ENCODE peak calls at places on chromosomes 6 and 20, in nine cellular contexts. Z, D, U, J, S, Q, T, A and R are unnamed samples.

GRCh38 chr6:56727097-56727845 is 84.6 kb upstream of the DST start:
- DNase-seq in Z (no peak), D (no peak), U (no peak), J (no peak), S (no peak), Q (no peak), T (no peak), A (no peak), R (no peak)

GRCh38 chr20:34977365-34978091 is 21.9 kb downstream of the MYH7B start:
- DNase-seq in Z (no peak), D (peak), U (no peak), J (no peak), S (peak), Q (no peak), T (no peak), A (no peak), R (no peak)

GRCh38 chr6:68427630-68428029 is 207.5 kb upstream of the ADGRB3 start:
- DNase-seq in Z (no peak), D (no peak), U (peak), J (no peak), S (no peak), Q (no peak), T (no peak), A (no peak), R (no peak)

GRCh38 chr20:60788070-60788469 is 464.0 kb upstream of the CDH4 start:
- DNase-seq in Z (no peak), D (no peak), U (no peak), J (no peak), S (no peak), Q (no peak), T (no peak), A (no peak), R (no peak)

GRCh38 chr6:113860165-113860955 is 3.2 kb downstream of the MARCKS start:
- DNase-seq in Z (peak), D (peak), U (no peak), J (no peak), S (peak), Q (peak), T (no peak), A (peak), R (no peak)

GRCh38 chr6:30495993-30496392 is 6.7 kb downstream of the HLA-E start:
- DNase-seq in Z (no peak), D (no peak), U (no peak), J (no peak), S (no peak), Q (no peak), T (no peak), A (no peak), R (no peak)

GRCh38 chr6:170096191-170096802 is 194.6 kb downstream of the DLL1 start:
- DNase-seq in Z (no peak), D (peak), U (no peak), J (no peak), S (peak), Q (peak), T (peak), A (no peak), R (no peak)

GRCh38 chr6:28383235-28384142 is 16.1 kb downstream of the ZSCAN12 start:
- DNase-seq in Z (peak), D (peak), U (peak), J (peak), S (peak), Q (peak), T (peak), A (peak), R (no peak)

GRCh38 chr20:38108438-38109024 is 56.5 kb downstream of the TGM2 start:
- DNase-seq in Z (peak), D (no peak), U (no peak), J (no peak), S (peak), Q (no peak), T (peak), A (no peak), R (no peak)

GRCh38 chr6:169026175-169026574 is 227.5 kb downstream of the THBS2 start:
- DNase-seq in Z (no peak), D (no peak), U (no peak), J (no peak), S (no peak), Q (peak), T (no peak), A (no peak), R (no peak)

GRCh38 chr6:113586966-113587699 is 270.0 kb upstream of the MARCKS start:
- DNase-seq in Z (no peak), D (no peak), U (no peak), J (no peak), S (no peak), Q (no peak), T (no peak), A (no peak), R (no peak)

GRCh38 chr20:52031206-52031573 is 160.4 kb downstream of the ZFP64 start:
- DNase-seq in Z (no peak), D (no peak), U (no peak), J (no peak), S (no peak), Q (no peak), T (no peak), A (no peak), R (no peak)

GRCh38 chr6:105838156-105838555 is 248.0 kb upstream of the PRDM1 start:
- DNase-seq in Z (no peak), D (no peak), U (no peak), J (no peak), S (peak), Q (no peak), T (no peak), A (no peak), R (no peak)

GRCh38 chr6:105978113-105978512 is 108.0 kb upstream of the PRDM1 start:
- DNase-seq in Z (no peak), D (no peak), U (no peak), J (no peak), S (no peak), Q (no peak), T (no peak), A (no peak), R (no peak)

GRCh38 chr20:21352703-21353102 is 44.6 kb downstream of the NKX2-4 start:
- DNase-seq in Z (no peak), D (no peak), U (no peak), J (no peak), S (no peak), Q (no peak), T (no peak), A (no peak), R (no peak)

GRCh38 chr6:159378361-159378760 is 209.2 kb downstream of the FNDC1 start:
- DNase-seq in Z (no peak), D (no peak), U (no peak), J (no peak), S (no peak), Q (no peak), T (no peak), A (no peak), R (no peak)

GRCh38 chr6:152301021-152301805 is 335.9 kb downstream of the SYNE1 start:
- DNase-seq in Z (no peak), D (no peak), U (no peak), J (no peak), S (no peak), Q (no peak), T (no peak), A (peak), R (no peak)

GRCh38 chr6:152300517-152300916 is 336.6 kb downstream of the SYNE1 start:
- DNase-seq in Z (no peak), D (no peak), U (no peak), J (no peak), S (no peak), Q (no peak), T (no peak), A (no peak), R (no peak)

GRCh38 chr6:152299336-152299735 is 337.8 kb downstream of the SYNE1 start:
- DNase-seq in Z (no peak), D (no peak), U (no peak), J (no peak), S (no peak), Q (no peak), T (no peak), A (no peak), R (no peak)

GRCh38 chr6:152305672-152306071 is 331.5 kb downstream of the SYNE1 start:
- DNase-seq in Z (no peak), D (no peak), U (no peak), J (no peak), S (no peak), Q (no peak), T (no peak), A (no peak), R (no peak)

DNA sequence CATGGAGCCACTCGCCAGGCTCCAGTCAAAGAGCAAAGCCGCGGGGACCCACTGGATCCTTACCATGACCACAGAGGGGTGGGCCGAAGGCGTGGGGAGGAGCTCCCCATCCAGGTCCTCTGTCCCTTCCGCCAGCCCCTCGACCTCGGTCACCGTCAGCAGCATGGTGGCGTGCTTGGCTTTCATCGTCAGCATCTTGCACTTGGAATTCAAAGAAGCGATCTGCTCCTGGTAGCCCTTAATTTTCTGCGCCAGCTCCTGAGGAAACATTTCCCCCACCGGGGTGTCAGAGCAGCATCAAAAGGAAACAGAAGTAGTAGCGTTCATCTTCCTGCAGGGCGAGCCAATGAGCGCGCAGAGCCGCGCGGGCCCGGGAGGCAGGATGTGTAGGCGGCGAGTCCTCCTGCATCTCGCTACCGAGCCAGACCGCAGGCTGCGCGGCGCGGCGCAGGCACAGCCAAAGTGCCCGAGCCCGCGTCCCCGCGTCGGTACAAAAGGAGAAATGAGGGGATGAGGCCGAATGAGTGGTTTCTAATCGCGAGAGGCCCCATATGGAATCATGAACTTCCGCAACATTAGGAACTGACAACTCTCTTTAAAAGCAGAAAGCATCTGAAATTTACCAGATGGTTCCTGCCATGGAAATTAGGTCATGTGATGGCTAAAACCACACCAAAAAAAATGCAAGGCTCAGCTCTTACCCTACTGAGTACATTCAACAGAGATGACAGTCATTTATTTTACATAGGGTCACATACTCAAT is 335.2 kb downstream of the SYNE1 start:
- DNase-seq in Z (peak), D (peak), U (peak), J (peak), S (peak), Q (peak), T (peak), A (peak), R (peak)
- TF ChIP-seq POLR2A in Z (peak), D (no peak), U (peak), J (no peak), S (peak), Q (peak), T (no peak), A (peak), R (peak)

GRCh38 chr6:35602133-35602946 is 86.4 kb downstream of the FKBP5 start:
- DNase-seq in Z (peak), D (peak), U (no peak), J (no peak), S (peak), Q (no peak), T (no peak), A (no peak), R (no peak)
- TF ChIP-seq POLR2A in Z (no peak), D (peak), U (no peak), J (no peak), S (no peak), Q (no peak), T (no peak), A (no peak), R (no peak)

GRCh38 chr6:79543886-79544285 is 6.7 kb upstream of the LCA5 start:
- DNase-seq in Z (no peak), D (no peak), U (no peak), J (no peak), S (no peak), Q (no peak), T (no peak), A (no peak), R (no peak)

GRCh38 chr6:79543411-79543810 is 6.2 kb upstream of the LCA5 start:
- DNase-seq in Z (no peak), D (no peak), U (no peak), J (no peak), S (no peak), Q (no peak), T (no peak), A (no peak), R (no peak)

GRCh38 chr6:79544299-79544927 is 7.2 kb upstream of the LCA5 start:
- DNase-seq in Z (no peak), D (no peak), U (no peak), J (no peak), S (no peak), Q (no peak), T (no peak), A (no peak), R (peak)

GRCh38 chr6:79546186-79546585 is 9.0 kb upstream of the LCA5 start:
- DNase-seq in Z (peak), D (no peak), U (no peak), J (no peak), S (no peak), Q (no peak), T (no peak), A (no peak), R (no peak)

GRCh38 chr6:79544939-79545450 is 7.8 kb upstream of the LCA5 start:
- DNase-seq in Z (peak), D (no peak), U (peak), J (peak), S (peak), Q (peak), T (peak), A (no peak), R (peak)
- TF ChIP-seq POLR2A in Z (peak), D (no peak), U (no peak), J (no peak), S (no peak), Q (no peak), T (no peak), A (no peak), R (no peak)

DNA sequence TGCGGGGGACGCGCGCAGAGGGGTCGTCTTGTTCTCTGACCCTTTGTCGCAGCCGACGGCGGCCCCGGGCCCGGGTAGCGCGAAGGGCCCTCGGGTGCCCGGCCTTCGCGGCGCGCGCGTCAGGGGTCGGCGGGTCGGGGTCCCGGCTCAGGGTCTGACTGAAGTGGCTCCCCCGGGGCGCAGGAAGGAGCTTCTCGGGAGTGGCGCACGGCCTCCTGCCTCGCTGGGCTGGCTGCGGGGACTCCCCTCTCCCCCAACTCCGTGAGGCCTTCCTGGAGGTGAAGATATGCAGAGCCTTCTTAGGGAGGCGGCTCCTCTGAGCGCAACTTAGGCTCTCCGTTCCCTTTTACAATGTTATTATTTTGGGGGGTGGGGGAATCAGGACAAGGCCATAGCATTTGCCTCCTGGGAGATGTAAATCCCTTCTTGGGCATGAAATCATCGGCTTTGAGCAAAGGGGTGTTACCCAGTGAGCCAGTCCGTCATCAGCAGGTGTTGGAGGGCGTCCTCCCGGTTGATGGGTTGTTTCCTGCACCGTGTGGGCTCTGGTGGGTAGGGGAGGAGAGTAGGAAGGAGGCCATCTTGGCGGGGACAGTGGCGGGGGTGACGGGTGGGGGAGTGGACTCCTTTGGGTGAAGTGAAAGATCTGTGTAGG is 523 bp downstream of the CDS2 start:
- DNase-seq in Z (peak), D (peak), U (peak), J (peak), S (peak), Q (peak), T (peak), A (peak), R (peak)
- TF ChIP-seq POLR2A in Z (no peak), D (no peak), U (no peak), J (no peak), S (no peak), Q (no peak), T (no peak), A (no peak), R (no peak)

GRCh38 chr20:32189691-32190607 is 17.6 kb downstream of the PLAGL2 start:
- DNase-seq in Z (peak), D (peak), U (no peak), J (peak), S (peak), Q (peak), T (peak), A (no peak), R (peak)
- TF ChIP-seq POLR2A in Z (no peak), D (no peak), U (no peak), J (no peak), S (no peak), Q (no peak), T (no peak), A (no peak), R (peak)

GRCh38 chr6:118895241-118895561 is 1.2 kb downstream of the ASF1A start:
- DNase-seq in Z (no peak), D (no peak), U (no peak), J (no peak), S (no peak), Q (no peak), T (no peak), A (no peak), R (no peak)

GRCh38 chr6:118896339-118897136 is 2.6 kb downstream of the ASF1A start:
- DNase-seq in Z (no peak), D (no peak), U (peak), J (no peak), S (no peak), Q (no peak), T (no peak), A (no peak), R (no peak)

GRCh38 chr6:118893095-118893881 is 664 bp upstream of the ASF1A start:
- DNase-seq in Z (peak), D (no peak), U (no peak), J (no peak), S (peak), Q (peak), T (no peak), A (no peak), R (no peak)

GRCh38 chr6:118893882-118894424 is at the start of gene ASF1A:
- DNase-seq in Z (peak), D (peak), U (peak), J (peak), S (peak), Q (peak), T (peak), A (peak), R (peak)

DNA sequence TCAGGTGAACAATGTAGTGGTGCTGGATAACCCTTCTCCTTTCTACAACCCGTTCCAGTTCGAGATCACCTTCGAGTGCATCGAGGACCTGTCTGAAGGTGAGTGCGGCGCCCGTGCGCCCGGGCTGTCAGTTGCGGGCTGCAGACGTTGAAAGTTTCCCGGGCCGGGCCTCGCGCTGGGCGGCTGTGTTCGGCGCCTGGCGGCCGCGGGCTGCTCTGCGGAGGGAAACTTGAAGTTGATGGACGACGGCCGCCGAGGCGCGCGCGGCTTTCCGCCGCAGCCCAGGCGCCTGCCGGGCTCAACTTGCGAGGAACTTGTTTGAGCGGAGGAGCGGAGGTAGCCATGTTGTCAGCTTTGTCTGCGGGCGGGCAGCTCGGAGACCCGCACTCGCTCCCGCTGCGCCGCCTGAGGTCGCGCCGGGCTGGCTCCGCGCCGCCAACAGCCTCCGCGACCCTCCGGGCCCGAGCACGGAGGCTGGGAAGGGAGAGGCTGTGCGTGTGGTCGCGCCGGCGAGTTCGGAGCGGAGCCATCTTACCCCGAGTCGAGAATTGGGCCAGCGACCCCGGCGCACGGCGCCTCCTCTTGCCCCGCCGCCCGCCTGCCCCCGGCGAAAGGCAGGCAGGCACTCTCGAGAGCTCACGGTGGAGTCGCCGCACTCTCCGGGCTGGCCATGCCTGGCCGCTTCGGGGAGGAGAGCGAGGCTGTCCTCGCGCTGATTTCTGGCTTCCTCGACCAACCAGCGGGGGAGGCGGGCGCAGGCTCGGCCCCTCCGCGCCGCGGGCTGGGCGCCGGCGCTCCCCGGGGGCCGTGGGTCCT is 681 bp downstream of the ASF1A start:
- DNase-seq in Z (peak), D (peak), U (peak), J (peak), S (peak), Q (peak), T (peak), A (peak), R (peak)
- TF ChIP-seq POLR2A in Z (peak), D (no peak), U (peak), J (no peak), S (peak), Q (peak), T (peak), A (peak), R (peak)